ENCODE peak calls at places on chromosomes 5 and 9, in ten cellular contexts. Y is NCI-H2029 treated with DMSO at 0.1 percent for 48 hours; P is foreskin fibroblast; E is HuH-7; G is fibroblast of mammary gland; T is astrocyte of the spinal cord; X is ELR; D is stimulated activated CD4-positive, alpha-beta T cell treated with anti-CD3 and anti-CD28 coated beads, Interleukin-2, amount 100 ng/mL, for 24 hours; O is RCC 7860; F is cardiac muscle cell. R is an unnamed sample.

GRCh38 chr5:40834391-40834848 is 602 bp downstream of the RPL37 start:
- DNase-seq in Y (no peak), P (peak), E (no peak), G (peak), T (peak), X (peak), D (no peak), O (no peak), F (peak), R (no peak)

GRCh38 chr5:132050661-132051371 is 9.6 kb upstream of the IL3 start:
- DNase-seq in Y (no peak), P (no peak), E (no peak), G (no peak), T (no peak), X (no peak), D (peak), O (no peak), F (no peak), R (no peak)

GRCh38 chr5:180807654-180808414 is 5.2 kb upstream of the MGAT1 start:
- DNase-seq in Y (no peak), P (peak), E (no peak), G (peak), T (no peak), X (no peak), D (no peak), O (no peak), F (no peak), R (no peak)

GRCh38 chr9:8713149-8713856 is 913.7 kb upstream of the DMAC1 start:
- DNase-seq in Y (no peak), P (no peak), E (no peak), G (no peak), T (no peak), X (no peak), D (no peak), O (no peak), F (no peak), R (no peak)

GRCh38 chr5:132704875-132705274 is 31.1 kb downstream of the IL4 start:
- DNase-seq in Y (no peak), P (peak), E (no peak), G (peak), T (no peak), X (peak), D (no peak), O (no peak), F (no peak), R (no peak)

GRCh38 chr5:116395178-116395577 is 179.4 kb downstream of the SEMA6A start:
- DNase-seq in Y (peak), P (no peak), E (no peak), G (no peak), T (no peak), X (no peak), D (no peak), O (no peak), F (no peak), R (no peak)

GRCh38 chr5:133962801-133963476 is 5.5 kb downstream of the C5orf15 start:
- DNase-seq in Y (no peak), P (peak), E (no peak), G (peak), T (peak), X (peak), D (no peak), O (peak), F (no peak), R (no peak)

GRCh38 chr9:120730661-120731514 is 16.6 kb upstream of the MEGF9 start:
- DNase-seq in Y (peak), P (peak), E (peak), G (peak), T (peak), X (peak), D (no peak), O (peak), F (no peak), R (no peak)

GRCh38 chr9:135228983-135229625 is 141.6 kb downstream of the OLFM1 start:
- DNase-seq in Y (no peak), P (no peak), E (no peak), G (no peak), T (no peak), X (no peak), D (no peak), O (no peak), F (no peak), R (no peak)

GRCh38 chr9:28839778-28840430 is 1266.6 kb upstream of the C9orf72 start:
- DNase-seq in Y (no peak), P (no peak), E (no peak), G (no peak), T (no peak), X (no peak), D (no peak), O (no peak), F (no peak), R (no peak)

GRCh38 chr5:132821791-132822190 is 8.7 kb downstream of the SHROOM1 start:
- DNase-seq in Y (peak), P (peak), E (no peak), G (peak), T (no peak), X (peak), D (no peak), O (no peak), F (no peak), R (no peak)

GRCh38 chr5:167708449-167708848 is 583.0 kb upstream of the WWC1 start:
- DNase-seq in Y (no peak), P (no peak), E (no peak), G (no peak), T (no peak), X (no peak), D (no peak), O (no peak), F (no peak), R (no peak)

GRCh38 chr9:125260564-125260963 is 1.1 kb upstream of the GAPVD1 start:
- DNase-seq in Y (no peak), P (peak), E (no peak), G (no peak), T (peak), X (no peak), D (no peak), O (no peak), F (no peak), R (no peak)

GRCh38 chr9:134051319-134051718 is 16.5 kb downstream of the BRD3 start:
- DNase-seq in Y (no peak), P (no peak), E (no peak), G (no peak), T (no peak), X (no peak), D (no peak), O (no peak), F (no peak), R (no peak)

GRCh38 chr9:128768581-128768980 is 3.1 kb downstream of the ZER1 start:
- DNase-seq in Y (no peak), P (no peak), E (no peak), G (no peak), T (no peak), X (no peak), D (no peak), O (no peak), F (no peak), R (no peak)

GRCh38 chr5:27876071-27876470 is 837.7 kb upstream of the CDH9 start:
- DNase-seq in Y (no peak), P (no peak), E (no peak), G (no peak), T (peak), X (peak), D (no peak), O (no peak), F (no peak), R (no peak)

GRCh38 chr5:149410721-149411432 is 31.8 kb upstream of the IL17B start:
- DNase-seq in Y (no peak), P (no peak), E (no peak), G (no peak), T (no peak), X (no peak), D (no peak), O (no peak), F (no peak), R (no peak)

GRCh38 chr5:469752-470483 is 26.9 kb downstream of the EXOC3 start:
- DNase-seq in Y (no peak), P (no peak), E (no peak), G (no peak), T (no peak), X (no peak), D (no peak), O (no peak), F (no peak), R (no peak)

GRCh38 chr9:127212453-127212852 is 52.1 kb upstream of the GARNL3 start:
- DNase-seq in Y (no peak), P (no peak), E (no peak), G (no peak), T (no peak), X (no peak), D (no peak), O (no peak), F (no peak), R (no peak)

GRCh38 chr9:137764171-137764671 is 113.4 kb upstream of the CACNA1B start:
- DNase-seq in Y (no peak), P (peak), E (no peak), G (no peak), T (no peak), X (no peak), D (no peak), O (no peak), F (no peak), R (no peak)

GRCh38 chr5:130272837-130273236 is 368.6 kb downstream of the CHSY3 start:
- DNase-seq in Y (no peak), P (no peak), E (no peak), G (no peak), T (no peak), X (no peak), D (no peak), O (no peak), F (no peak), R (no peak)

GRCh38 chr9:120655005-120655622 is 59.2 kb downstream of the MEGF9 start:
- DNase-seq in Y (no peak), P (peak), E (no peak), G (peak), T (peak), X (peak), D (no peak), O (peak), F (no peak), R (no peak)

GRCh38 chr5:820245-820644 is 30.5 kb downstream of the ZDHHC11 start:
- DNase-seq in Y (no peak), P (no peak), E (peak), G (no peak), T (no peak), X (no peak), D (no peak), O (no peak), F (no peak), R (no peak)